ENCODE peak calls at places on chromosome 10, in seven cellular contexts. V is K562, S is sigmoid colon, D is A549, A is GM12878, O is adrenal gland, E is heart left ventricle. T is an unnamed sample.
A peak's percentile ranks its signal among the peaks of the same experiment; 100 is the strongest.

GRCh38 chr10:28627102-28627501 is 50.2 kb upstream of the BAMBI start:
- DNase-seq in V (no peak), S (no peak), D (no peak), A (no peak), O (no peak), E (no peak), T (no peak)

GRCh38 chr10:77518258-77518909 is 119.2 kb downstream of the KCNMA1 start:
- DNase-seq in V (no peak), S (no peak), D (no peak), A (no peak), O (no peak), E (no peak), T (no peak)

GRCh38 chr10:121104476-121105111 is 253.4 kb downstream of the WDR11 start:
- DNase-seq in V (no peak), S (no peak), D (no peak), A (no peak), O (no peak), E (no peak), T (no peak)

GRCh38 chr10:77493851-77494788 is 143.5 kb downstream of the KCNMA1 start:
- DNase-seq in V (no peak), S (no peak), D (peak; percentile 53), A (no peak), O (no peak), E (no peak), T (no peak)

GRCh38 chr10:18238875-18239485 is 98.8 kb downstream of the CACNB2 start:
- DNase-seq in V (peak; percentile 16), S (no peak), D (peak; percentile 51), A (no peak), O (no peak), E (no peak), T (no peak)

GRCh38 chr10:109327266-109327665 is 596.0 kb downstream of the XPNPEP1 start:
- DNase-seq in V (no peak), S (no peak), D (no peak), A (no peak), O (no peak), E (no peak), T (no peak)

GRCh38 chr10:21976280-21976679 is 27.2 kb downstream of the DNAJC1 start:
- DNase-seq in V (no peak), S (no peak), D (no peak), A (no peak), O (no peak), E (no peak), T (no peak)

GRCh38 chr10:10642741-10643280 is 374.9 kb upstream of the CELF2 start:
- DNase-seq in V (no peak), S (no peak), D (no peak), A (no peak), O (peak; percentile 50), E (peak; percentile 78), T (no peak)

GRCh38 chr10:84163992-84164391 is 9.6 kb upstream of the GPR15LG start:
- DNase-seq in V (no peak), S (no peak), D (no peak), A (no peak), O (no peak), E (no peak), T (no peak)

GRCh38 chr10:132331259-132331955 is 586 bp upstream of the LRRC27 start:
- DNase-seq in V (peak; percentile 99), S (no peak), D (no peak), A (no peak), O (no peak), E (no peak), T (no peak)
- TF ChIP-seq POLR2A in V (peak; percentile 78), S (no peak), D (peak; percentile 85), A (peak; percentile 43), O (no peak), E (peak; percentile 23), T (peak; percentile 72)

DNA sequence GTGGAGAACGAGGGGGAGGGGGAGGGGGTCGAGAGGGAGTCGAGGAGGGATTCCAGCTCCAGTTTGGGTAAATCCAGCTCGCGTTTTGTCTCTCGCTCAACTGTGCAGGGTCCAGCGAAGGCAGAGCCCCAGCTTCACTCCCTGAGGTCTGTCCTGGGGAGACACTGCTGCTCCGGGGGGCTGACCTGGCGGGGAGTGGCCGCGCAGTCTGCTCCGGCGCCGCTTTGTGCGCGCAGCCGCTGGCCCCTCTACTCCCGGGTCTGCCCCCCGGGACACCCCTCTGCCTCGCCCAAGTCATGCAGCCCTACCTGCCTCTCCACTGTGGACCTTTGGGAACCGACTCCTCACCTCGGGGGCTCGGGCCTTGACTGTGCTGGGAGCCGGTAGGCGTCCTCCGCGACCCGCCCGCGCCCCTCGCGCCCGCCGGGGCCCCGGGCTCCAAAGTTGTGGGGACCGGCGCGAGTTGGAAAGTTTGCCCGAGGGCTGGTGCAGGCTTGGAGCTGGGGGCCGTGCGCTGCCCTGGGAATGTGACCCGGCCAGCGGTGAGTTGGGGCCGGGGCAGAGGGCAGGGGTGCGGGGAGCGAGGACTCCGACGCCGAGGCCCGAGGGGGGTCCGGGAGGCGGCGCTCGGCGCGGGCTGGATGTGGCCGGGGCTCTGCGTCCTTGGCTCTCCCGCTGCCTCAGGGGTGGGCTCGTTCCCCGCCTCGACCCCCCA is at the start of gene TET1:
- DNase-seq in V (peak; percentile 91), S (peak; percentile 79), D (peak; percentile 61), A (no peak), O (peak; percentile 24), E (peak; percentile 68), T (peak; percentile 80)
- TF ChIP-seq POLR2A in V (peak; percentile 91), S (no peak), D (peak; percentile 46), A (no peak), O (no peak), E (no peak), T (peak; percentile 52)

GRCh38 chr10:62098278-62099121 is 170.1 kb downstream of the RTKN2 start:
- DNase-seq in V (no peak), S (no peak), D (no peak), A (no peak), O (no peak), E (no peak), T (no peak)
- TF ChIP-seq POLR2A in V (no peak), S (no peak), D (no peak), A (peak; percentile 20), O (no peak), E (no peak), T (no peak)

GRCh38 chr10:16440396-16441105 is 3.7 kb downstream of the PTER start:
- DNase-seq in V (no peak), S (no peak), D (no peak), A (no peak), O (no peak), E (no peak), T (no peak)

GRCh38 chr10:16439294-16439693 is 2.5 kb downstream of the PTER start:
- DNase-seq in V (no peak), S (no peak), D (no peak), A (no peak), O (no peak), E (no peak), T (no peak)

GRCh38 chr10:16436367-16436757 is 448 bp upstream of the PTER start:
- DNase-seq in V (no peak), S (no peak), D (no peak), A (no peak), O (no peak), E (no peak), T (no peak)

GRCh38 chr10:16437540-16437894 is 707 bp downstream of the PTER start:
- DNase-seq in V (no peak), S (no peak), D (no peak), A (no peak), O (no peak), E (no peak), T (no peak)

GRCh38 chr10:16436758-16437539 is at the start of gene PTER:
- DNase-seq in V (peak; percentile 97), S (peak; percentile 97), D (peak; percentile 97), A (peak; percentile 89), O (peak; percentile 96), E (peak; percentile 99), T (peak; percentile 6)
- TF ChIP-seq POLR2A in V (peak; percentile 94), S (no peak), D (peak; percentile 92), A (peak; percentile 86), O (peak; percentile 69), E (peak; percentile 89), T (no peak)

DNA sequence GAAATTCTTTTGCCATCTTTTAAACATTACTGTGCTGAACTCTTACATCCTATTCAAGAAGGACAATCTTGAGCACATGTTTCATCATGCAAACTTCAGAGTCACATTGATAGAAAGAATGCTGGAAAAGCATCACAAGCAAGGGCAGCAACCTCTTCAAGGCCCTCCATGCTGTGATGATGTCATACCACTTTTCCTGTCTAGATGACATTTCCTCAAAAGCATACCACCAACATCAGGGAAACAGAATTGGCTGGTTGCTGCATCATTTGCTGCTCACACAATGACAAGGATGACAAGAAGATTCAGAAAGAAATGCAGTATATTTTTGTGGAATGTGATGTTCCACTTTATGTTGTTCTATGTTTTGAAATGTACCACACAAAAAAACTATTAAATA is 37.6 kb downstream of the CYP2C8 start:
- DNase-seq in V (no peak), S (no peak), D (no peak), A (no peak), O (no peak), E (no peak), T (no peak)
- TF ChIP-seq POLR2A in V (no peak), S (no peak), D (no peak), A (no peak), O (no peak), E (no peak), T (no peak)

GRCh38 chr10:93995598-93996271 is 2.0 kb downstream of the PLCE1 start:
- DNase-seq in V (no peak), S (no peak), D (no peak), A (no peak), O (no peak), E (no peak), T (peak; percentile 73)

GRCh38 chr10:93995182-93995581 is 1.5 kb downstream of the PLCE1 start:
- DNase-seq in V (no peak), S (no peak), D (no peak), A (no peak), O (no peak), E (no peak), T (no peak)

GRCh38 chr10:93993414-93993781 is 333 bp upstream of the PLCE1 start:
- DNase-seq in V (no peak), S (no peak), D (no peak), A (no peak), O (no peak), E (no peak), T (no peak)

GRCh38 chr10:93992400-93993030 is 1.2 kb upstream of the PLCE1 start:
- DNase-seq in V (no peak), S (no peak), D (peak; percentile 55), A (no peak), O (no peak), E (no peak), T (no peak)

GRCh38 chr10:93993782-93994668 is at the start of gene PLCE1:
- DNase-seq in V (peak; percentile 64), S (peak; percentile 65), D (peak; percentile 46), A (no peak), O (peak; percentile 59), E (peak; percentile 71), T (peak; percentile 65)
- TF ChIP-seq POLR2A in V (no peak), S (no peak), D (peak; percentile 70), A (no peak), O (no peak), E (no peak), T (peak; percentile 66)

DNA sequence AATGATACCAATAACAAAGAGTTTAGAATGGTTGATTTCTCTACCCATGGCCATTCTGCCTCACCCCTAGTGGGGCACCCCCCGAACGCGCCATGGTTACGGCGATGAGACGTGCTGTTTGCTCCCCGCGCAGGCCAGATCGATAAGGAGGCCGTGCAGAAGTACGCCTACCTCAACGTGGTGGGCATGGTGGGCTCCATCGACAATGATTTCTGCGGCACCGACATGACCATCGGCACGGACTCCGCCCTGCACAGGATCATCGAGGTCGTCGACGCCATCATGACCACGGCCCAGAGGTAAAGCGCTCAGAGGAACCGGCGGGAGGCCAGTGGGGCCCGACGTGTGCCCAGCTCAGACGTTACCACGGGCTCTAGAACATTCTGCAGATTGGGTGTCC is 36.3 kb downstream of the PFKP start:
- DNase-seq in V (no peak), S (no peak), D (no peak), A (no peak), O (no peak), E (no peak), T (no peak)
- TF ChIP-seq POLR2A in V (no peak), S (no peak), D (no peak), A (no peak), O (no peak), E (no peak), T (no peak)

T was measured in H54.